ENCODE peak calls at places on chromosomes 5 and 9, in ten cellular contexts. B is lung; G is dorsolateral prefrontal cortex; E is HTR-8/SVneo; D is CD8-positive, alpha-beta T cell; I is HT1080; M is RPMI7951; W is kidney; N is aorta; F is ureter. Z is an unnamed sample.

GRCh38 chr9:133553978-133554713 is 19.6 kb downstream of the ADAMTSL2 start:
- DNase-seq in D (no peak), W (no peak), E (no peak), M (no peak), F (no peak), N (no peak), I (no peak), B (no peak), G (no peak), Z (no peak)

GRCh38 chr5:132546108-132546507 is 2.8 kb upstream of the IL5 start:
- DNase-seq in N (no peak), B (no peak), D (no peak), M (no peak), F (no peak), I (no peak), G (no peak), W (no peak), E (no peak), Z (no peak)

GRCh38 chr5:118987988-118988945 is at the start of gene DTWD2:
- DNase-seq in F (peak), E (peak), G (peak), M (peak), B (peak), I (peak), W (peak), N (peak), D (peak), Z (peak)

GRCh38 chr9:70874451-70874850 is 247.0 kb downstream of the TRPM3 start:
- DNase-seq in E (no peak), M (no peak), N (no peak), D (no peak), F (no peak), G (no peak), B (no peak), I (no peak), W (no peak), Z (no peak)

GRCh38 chr5:170270670-170271069 is 26.9 kb downstream of the LCP2 start:
- DNase-seq in E (no peak), G (no peak), M (no peak), B (no peak), W (no peak), N (no peak), I (no peak), D (no peak), F (no peak), Z (no peak)

GRCh38 chr5:73901455-73901854 is 275.5 kb downstream of the ARHGEF28 start:
- DNase-seq in M (peak), W (no peak), F (no peak), D (no peak), E (no peak), B (no peak), I (peak), G (no peak), N (no peak), Z (no peak)

GRCh38 chr9:115591584-115591984 is 473.6 kb upstream of the TNC start:
- DNase-seq in W (no peak), M (peak), G (peak), E (peak), N (no peak), B (peak), F (peak), D (no peak), I (peak), Z (no peak)

GRCh38 chr5:135041145-135041587 is 7.1 kb upstream of the PITX1 start:
- DNase-seq in M (no peak), D (no peak), G (no peak), B (no peak), I (no peak), N (no peak), F (no peak), E (no peak), W (peak), Z (no peak)

GRCh38 chr5:72920690-72921089 is 35.2 kb upstream of the FCHO2 start:
- DNase-seq in G (no peak), E (peak), M (peak), F (no peak), D (no peak), B (no peak), I (peak), W (no peak), N (no peak), Z (no peak)

GRCh38 chr5:176929654-176930053 is 30.5 kb upstream of the HK3 start:
- DNase-seq in M (peak), W (no peak), F (no peak), B (no peak), N (no peak), I (no peak), D (no peak), E (no peak), G (no peak), Z (no peak)

GRCh38 chr9:18675345-18675744 is 201.4 kb downstream of the ADAMTSL1 start:
- DNase-seq in M (no peak), E (no peak), D (no peak), I (no peak), W (no peak), B (no peak), N (no peak), G (no peak), F (no peak), Z (no peak)

GRCh38 chr5:20606006-20606405 is 618.0 kb upstream of the CDH18 start:
- DNase-seq in I (no peak), D (no peak), B (no peak), W (no peak), M (no peak), N (no peak), E (no peak), G (no peak), F (no peak), Z (no peak)

GRCh38 chr5:10632110-10632903 is 68.4 kb downstream of the ANKRD33B start:
- DNase-seq in F (no peak), M (peak), I (peak), N (no peak), E (no peak), B (no peak), D (peak), G (no peak), W (peak), Z (no peak)

Z was measured in esophagus muscularis mucosa.